ENCODE peak calls at places on chromosome 6, in nine cellular contexts. One of them, this sample, is unnamed.

GRCh38 chr6:140051521-140052455 is 677.3 kb upstream of the CITED2 start:
- DNase-seq in osteocyte: no peak
- DNase-seq in pancreas: no peak
- DNase-seq in GM10248: no peak
- DNase-seq in ovary: no peak
- DNase-seq in heart left ventricle: no peak
- DNase-seq in spleen: no peak
- DNase-seq in endothelial cell: no peak
- DNase-seq in GM23338: no peak
- DNase-seq in this sample: no peak

GRCh38 chr6:34032856-34033255 is 113.0 kb downstream of the GRM4 start:
- DNase-seq in spleen: no peak
- DNase-seq in GM23338: no peak
- DNase-seq in osteocyte: no peak
- DNase-seq in pancreas: no peak
- DNase-seq in GM10248: no peak
- DNase-seq in ovary: no peak
- DNase-seq in heart left ventricle: no peak
- DNase-seq in endothelial cell: no peak
- DNase-seq in this sample: no peak

GRCh38 chr6:13470240-13471140 is 16.9 kb downstream of the GFOD1 start:
- DNase-seq in ovary: no peak
- DNase-seq in spleen: no peak
- DNase-seq in GM10248: no peak
- DNase-seq in endothelial cell: no peak
- DNase-seq in pancreas: no peak
- DNase-seq in GM23338: no peak
- DNase-seq in osteocyte: no peak
- DNase-seq in heart left ventricle: no peak
- DNase-seq in this sample: no peak

GRCh38 chr6:65289491-65289890 is 417.5 kb downstream of the EYS start:
- DNase-seq in osteocyte: no peak
- DNase-seq in endothelial cell: no peak
- DNase-seq in spleen: no peak
- DNase-seq in ovary: no peak
- DNase-seq in pancreas: no peak
- DNase-seq in GM23338: no peak
- DNase-seq in heart left ventricle: no peak
- DNase-seq in GM10248: no peak
- DNase-seq in this sample: no peak

GRCh38 chr6:161498359-161498758 is 224.5 kb upstream of the AGPAT4 start:
- DNase-seq in osteocyte: no peak
- DNase-seq in spleen: no peak
- DNase-seq in ovary: no peak
- DNase-seq in GM23338: peak
- DNase-seq in GM10248: no peak
- DNase-seq in pancreas: peak
- DNase-seq in endothelial cell: peak
- DNase-seq in heart left ventricle: peak
- DNase-seq in this sample: no peak

GRCh38 chr6:155561262-155561970 is 105.8 kb upstream of the NOX3 start:
- DNase-seq in pancreas: no peak
- DNase-seq in spleen: no peak
- DNase-seq in heart left ventricle: no peak
- DNase-seq in endothelial cell: no peak
- DNase-seq in GM10248: no peak
- DNase-seq in osteocyte: no peak
- DNase-seq in ovary: no peak
- DNase-seq in GM23338: no peak
- DNase-seq in this sample: no peak

GRCh38 chr6:151285121-151285520 is 45.4 kb downstream of the AKAP12 start:
- DNase-seq in endothelial cell: no peak
- DNase-seq in osteocyte: no peak
- DNase-seq in ovary: no peak
- DNase-seq in spleen: no peak
- DNase-seq in heart left ventricle: peak
- DNase-seq in GM23338: no peak
- DNase-seq in pancreas: no peak
- DNase-seq in GM10248: no peak
- DNase-seq in this sample: no peak

GRCh38 chr6:148906386-148906785 is 159.6 kb downstream of the UST start:
- DNase-seq in osteocyte: no peak
- DNase-seq in spleen: no peak
- DNase-seq in GM10248: no peak
- DNase-seq in pancreas: no peak
- DNase-seq in endothelial cell: no peak
- DNase-seq in ovary: no peak
- DNase-seq in heart left ventricle: no peak
- DNase-seq in GM23338: no peak
- DNase-seq in this sample: no peak

GRCh38 chr6:107491059-107491609 is 1.2 kb downstream of the SOBP start:
- DNase-seq in GM10248: peak
- DNase-seq in osteocyte: no peak
- DNase-seq in GM23338: peak
- DNase-seq in endothelial cell: peak
- DNase-seq in heart left ventricle: peak
- DNase-seq in pancreas: peak
- DNase-seq in spleen: peak
- DNase-seq in ovary: peak
- DNase-seq in this sample: peak

GRCh38 chr6:35895560-35895959 is 25.3 kb downstream of the SRPK1 start:
- DNase-seq in ovary: no peak
- DNase-seq in pancreas: no peak
- DNase-seq in osteocyte: no peak
- DNase-seq in spleen: no peak
- DNase-seq in GM23338: no peak
- DNase-seq in GM10248: no peak
- DNase-seq in heart left ventricle: no peak
- DNase-seq in endothelial cell: no peak
- DNase-seq in this sample: no peak

GRCh38 chr6:153476243-153476642 is 345.2 kb upstream of the RGS17 start:
- DNase-seq in spleen: no peak
- DNase-seq in GM10248: no peak
- DNase-seq in ovary: no peak
- DNase-seq in GM23338: no peak
- DNase-seq in osteocyte: no peak
- DNase-seq in heart left ventricle: no peak
- DNase-seq in endothelial cell: no peak
- DNase-seq in pancreas: no peak
- DNase-seq in this sample: no peak

GRCh38 chr6:36197739-36198221 is 1.2 kb downstream of the BRPF3 start:
- DNase-seq in GM23338: peak
- DNase-seq in heart left ventricle: no peak
- DNase-seq in pancreas: peak
- DNase-seq in osteocyte: no peak
- DNase-seq in endothelial cell: no peak
- DNase-seq in spleen: peak
- DNase-seq in GM10248: no peak
- DNase-seq in ovary: peak
- DNase-seq in this sample: no peak

GRCh38 chr6:113980937-113981554 is 10.1 kb upstream of the HDAC2 start:
- DNase-seq in endothelial cell: peak
- DNase-seq in heart left ventricle: no peak
- DNase-seq in osteocyte: no peak
- DNase-seq in GM10248: peak
- DNase-seq in pancreas: no peak
- DNase-seq in GM23338: peak
- DNase-seq in ovary: no peak
- DNase-seq in spleen: no peak
- DNase-seq in this sample: peak

GRCh38 chr6:100704941-100705340 is 176.2 kb downstream of the ASCC3 start:
- DNase-seq in endothelial cell: no peak
- DNase-seq in GM23338: no peak
- DNase-seq in spleen: no peak
- DNase-seq in heart left ventricle: no peak
- DNase-seq in pancreas: no peak
- DNase-seq in ovary: no peak
- DNase-seq in GM10248: no peak
- DNase-seq in osteocyte: no peak
- DNase-seq in this sample: no peak

GRCh38 chr6:87197547-87197946 is 42.2 kb downstream of the ZNF292 start:
- DNase-seq in spleen: no peak
- DNase-seq in GM10248: peak
- DNase-seq in endothelial cell: no peak
- DNase-seq in ovary: no peak
- DNase-seq in osteocyte: no peak
- DNase-seq in pancreas: no peak
- DNase-seq in heart left ventricle: no peak
- DNase-seq in GM23338: no peak
- DNase-seq in this sample: peak

GRCh38 chr6:10210052-10210451 is 204.8 kb downstream of the TFAP2A start:
- DNase-seq in osteocyte: no peak
- DNase-seq in heart left ventricle: no peak
- DNase-seq in spleen: no peak
- DNase-seq in endothelial cell: no peak
- DNase-seq in GM10248: no peak
- DNase-seq in GM23338: no peak
- DNase-seq in pancreas: no peak
- DNase-seq in ovary: no peak
- DNase-seq in this sample: no peak

GRCh38 chr6:150987371-150987828 is 121.9 kb downstream of the MTHFD1L start:
- DNase-seq in pancreas: no peak
- DNase-seq in endothelial cell: no peak
- DNase-seq in GM10248: peak
- DNase-seq in GM23338: no peak
- DNase-seq in osteocyte: no peak
- DNase-seq in heart left ventricle: no peak
- DNase-seq in ovary: no peak
- DNase-seq in spleen: no peak
- DNase-seq in this sample: no peak

GRCh38 chr6:147000545-147001488 is 203.4 kb upstream of the STXBP5 start:
- DNase-seq in spleen: no peak
- DNase-seq in GM10248: no peak
- DNase-seq in ovary: no peak
- DNase-seq in osteocyte: no peak
- DNase-seq in endothelial cell: no peak
- DNase-seq in GM23338: no peak
- DNase-seq in pancreas: no peak
- DNase-seq in heart left ventricle: no peak
- DNase-seq in this sample: no peak
- TF ChIP-seq CTCF in spleen: no peak
- TF ChIP-seq CTCF in GM10248: no peak
- TF ChIP-seq CTCF in ovary: no peak
- TF ChIP-seq CTCF in osteocyte: no peak
- TF ChIP-seq CTCF in endothelial cell: no peak
- TF ChIP-seq CTCF in GM23338: no peak
- TF ChIP-seq CTCF in pancreas: no peak
- TF ChIP-seq CTCF in heart left ventricle: no peak
- TF ChIP-seq CTCF in this sample: no peak

DNA sequence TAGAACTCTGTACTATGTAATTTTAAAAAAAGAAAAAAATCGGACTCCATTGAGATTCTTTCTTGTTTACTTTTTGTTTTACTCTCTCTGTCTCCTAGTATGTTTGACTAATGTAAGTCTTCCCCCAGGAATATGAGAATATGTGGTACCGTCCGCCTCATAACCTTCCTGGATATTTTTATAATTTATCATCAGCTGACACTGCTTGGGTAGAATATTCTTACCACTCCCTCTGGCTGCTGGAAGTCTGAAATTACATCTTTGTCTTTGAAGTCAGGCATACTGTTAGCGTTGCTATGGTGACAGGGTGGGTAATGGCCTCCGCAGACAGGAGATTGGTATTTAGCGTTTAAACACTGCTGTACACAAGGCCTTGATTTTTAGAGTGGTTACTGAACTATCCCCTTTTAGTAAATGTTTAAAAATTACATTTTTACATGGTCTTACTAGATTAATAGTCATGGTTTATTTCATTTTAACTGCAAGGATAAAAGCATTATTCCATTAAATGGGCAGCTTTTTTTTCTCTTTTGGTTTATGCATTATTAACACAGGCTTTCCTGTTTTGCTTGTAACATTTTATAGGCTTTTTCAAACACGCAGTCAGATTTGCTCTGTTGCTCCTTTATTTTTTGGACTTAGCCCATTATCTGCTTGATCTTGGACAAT is 176.4 kb downstream of the ARID1B start:
- DNase-seq in spleen: no peak
- DNase-seq in heart left ventricle: peak
- DNase-seq in osteocyte: no peak
- DNase-seq in GM23338: peak
- DNase-seq in endothelial cell: no peak
- DNase-seq in ovary: peak
- DNase-seq in pancreas: no peak
- DNase-seq in GM10248: peak
- DNase-seq in this sample: peak
- TF ChIP-seq CTCF in spleen: no peak
- TF ChIP-seq CTCF in heart left ventricle: peak
- TF ChIP-seq CTCF in osteocyte: peak
- TF ChIP-seq CTCF in GM23338: peak
- TF ChIP-seq CTCF in endothelial cell: no peak
- TF ChIP-seq CTCF in ovary: peak
- TF ChIP-seq CTCF in pancreas: no peak
- TF ChIP-seq CTCF in GM10248: no peak
- TF ChIP-seq CTCF in this sample: peak

GRCh38 chr6:138538390-138539031 is 39.2 kb upstream of the NHSL1 start:
- DNase-seq in heart left ventricle: peak
- DNase-seq in ovary: no peak
- DNase-seq in osteocyte: no peak
- DNase-seq in endothelial cell: no peak
- DNase-seq in pancreas: no peak
- DNase-seq in GM23338: no peak
- DNase-seq in spleen: no peak
- DNase-seq in GM10248: no peak
- DNase-seq in this sample: no peak
- TF ChIP-seq CTCF in heart left ventricle: no peak
- TF ChIP-seq CTCF in ovary: no peak
- TF ChIP-seq CTCF in osteocyte: no peak
- TF ChIP-seq CTCF in endothelial cell: no peak
- TF ChIP-seq CTCF in pancreas: no peak
- TF ChIP-seq CTCF in GM23338: no peak
- TF ChIP-seq CTCF in spleen: no peak
- TF ChIP-seq CTCF in GM10248: no peak
- TF ChIP-seq CTCF in this sample: no peak

GRCh38 chr6:89976141-89977020 is 82.1 kb downstream of the GJA10 start:
- DNase-seq in ovary: no peak
- DNase-seq in pancreas: no peak
- DNase-seq in GM23338: no peak
- DNase-seq in endothelial cell: no peak
- DNase-seq in heart left ventricle: no peak
- DNase-seq in osteocyte: no peak
- DNase-seq in spleen: no peak
- DNase-seq in GM10248: no peak
- DNase-seq in this sample: no peak

GRCh38 chr6:89978749-89979145 is 84.5 kb downstream of the GJA10 start:
- DNase-seq in ovary: no peak
- DNase-seq in osteocyte: no peak
- DNase-seq in heart left ventricle: no peak
- DNase-seq in endothelial cell: no peak
- DNase-seq in spleen: no peak
- DNase-seq in pancreas: no peak
- DNase-seq in GM23338: peak
- DNase-seq in GM10248: no peak
- DNase-seq in this sample: no peak

GRCh38 chr6:89979473-89980119 is 85.3 kb downstream of the GJA10 start:
- DNase-seq in GM23338: no peak
- DNase-seq in osteocyte: no peak
- DNase-seq in heart left ventricle: no peak
- DNase-seq in endothelial cell: no peak
- DNase-seq in pancreas: no peak
- DNase-seq in GM10248: no peak
- DNase-seq in spleen: no peak
- DNase-seq in ovary: no peak
- DNase-seq in this sample: no peak

GRCh38 chr6:89977808-89978748 is 83.8 kb downstream of the GJA10 start:
- DNase-seq in endothelial cell: no peak
- DNase-seq in GM23338: no peak
- DNase-seq in GM10248: no peak
- DNase-seq in spleen: no peak
- DNase-seq in osteocyte: no peak
- DNase-seq in ovary: no peak
- DNase-seq in heart left ventricle: peak
- DNase-seq in pancreas: no peak
- DNase-seq in this sample: no peak

GRCh38 chr6:89980353-89980752 is 86.1 kb downstream of the GJA10 start:
- DNase-seq in osteocyte: no peak
- DNase-seq in GM10248: no peak
- DNase-seq in heart left ventricle: no peak
- DNase-seq in endothelial cell: no peak
- DNase-seq in spleen: no peak
- DNase-seq in ovary: no peak
- DNase-seq in pancreas: no peak
- DNase-seq in GM23338: no peak
- DNase-seq in this sample: no peak
- TF ChIP-seq CTCF in osteocyte: no peak
- TF ChIP-seq CTCF in GM10248: no peak
- TF ChIP-seq CTCF in heart left ventricle: no peak
- TF ChIP-seq CTCF in endothelial cell: no peak
- TF ChIP-seq CTCF in spleen: no peak
- TF ChIP-seq CTCF in ovary: no peak
- TF ChIP-seq CTCF in pancreas: no peak
- TF ChIP-seq CTCF in GM23338: no peak
- TF ChIP-seq CTCF in this sample: no peak